ENCODE peak calls at places on chromosomes 7 and 10, in four cellular contexts. F, L, J and W are unnamed samples.

GRCh38 chr10:102815790-102816549 is 21.2 kb downstream of the CYP17A1 start:
- DNase-seq in F (no peak), L (no peak), J (no peak), W (no peak)

GRCh38 chr10:75165684-75166622 is 44.6 kb upstream of the VDAC2 start:
- DNase-seq in F (no peak), L (no peak), J (no peak), W (no peak)

GRCh38 chr10:7264313-7264741 is 146.5 kb downstream of the SFMBT2 start:
- DNase-seq in J (peak; percentile 18), L (no peak), F (no peak), W (no peak)

GRCh38 chr10:92408017-92408361 is 117.0 kb downstream of the MARCHF5 start:
- DNase-seq in J (no peak), L (no peak), F (no peak), W (no peak)

GRCh38 chr7:151244871-151245346 is 3.6 kb downstream of the SMARCD3 start:
- DNase-seq in F (no peak), J (no peak), L (no peak), W (no peak)

GRCh38 chr10:47049056-47049851 is 138.0 kb downstream of the PTPN20 start:
- DNase-seq in F (no peak), L (no peak), J (no peak), W (no peak)

GRCh38 chr7:46871516-46871915 is 710.4 kb downstream of the TNS3 start:
- DNase-seq in J (no peak), F (no peak), L (no peak), W (no peak)

GRCh38 chr10:110553905-110554304 is 13.6 kb upstream of the SMC3 start:
- DNase-seq in F (no peak), J (peak; percentile 93), L (no peak), W (no peak)

GRCh38 chr10:61477469-61477868 is 24.3 kb upstream of the TMEM26 start:
- DNase-seq in J (no peak), L (no peak), F (no peak), W (no peak)

GRCh38 chr10:95788830-95789229 is 32.9 kb downstream of the ENTPD1 start:
- DNase-seq in L (no peak), J (no peak), F (no peak), W (no peak)

GRCh38 chr7:158130023-158130409 is 457.6 kb downstream of the PTPRN2 start:
- DNase-seq in F (no peak), L (no peak), J (no peak), W (no peak)

GRCh38 chr7:142420554-142421362 is 162.9 kb upstream of the PRSS58 start:
- DNase-seq in J (peak; percentile 87), L (peak; percentile 8), F (no peak), W (peak; percentile 76)

GRCh38 chr10:33521062-33521461 is 186.6 kb upstream of the NRP1 start:
- DNase-seq in F (no peak), L (no peak), J (no peak), W (no peak)

GRCh38 chr7:130141161-130141857 is 63.9 kb downstream of the TMEM209 start:
- DNase-seq in L (no peak), F (no peak), J (peak; percentile 96), W (peak; percentile 84)

GRCh38 chr10:113479346-113480080 is 73.3 kb upstream of the HABP2 start:
- DNase-seq in F (no peak), J (peak; percentile 9), L (no peak), W (no peak)

GRCh38 chr7:15848362-15848761 is 161.9 kb upstream of the MEOX2 start:
- DNase-seq in J (peak; percentile 58), F (no peak), L (no peak), W (no peak)

GRCh38 chr7:518630-519428 is 817 bp downstream of the PDGFA start:
- DNase-seq in F (no peak), L (no peak), J (peak; percentile 68), W (peak; percentile 79)

GRCh38 chr10:77360121-77360520 is 277.5 kb downstream of the KCNMA1 start:
- DNase-seq in F (no peak), J (peak; percentile 17), L (no peak), W (no peak)

GRCh38 chr7:70383947-70384475 is 747.9 kb upstream of the GALNT17 start:
- DNase-seq in L (no peak), J (no peak), F (no peak), W (peak; percentile 19)

GRCh38 chr10:133135116-133135465 is 24.9 kb upstream of the KNDC1 start:
- DNase-seq in L (no peak), J (no peak), F (no peak), W (no peak)

GRCh38 chr7:36407636-36408550 is 18.2 kb downstream of the ANLN start:
- DNase-seq in F (no peak), J (no peak), L (no peak), W (no peak)

GRCh38 chr7:23247602-23248335 is 1.2 kb downstream of the GPNMB start:
- DNase-seq in J (peak; percentile 16), L (no peak), F (no peak), W (no peak)

GRCh38 chr7:28293529-28293835 is 112.9 kb upstream of the JAZF1 start:
- DNase-seq in L (peak; percentile 68), F (no peak), J (no peak), W (no peak)

GRCh38 chr7:10412426-10413019 is 561.1 kb upstream of the PHF14 start:
- DNase-seq in F (no peak), J (peak; percentile 35), L (peak; percentile 16), W (peak; percentile 24)

GRCh38 chr10:81696609-81697388 is 178.2 kb upstream of the NRG3 start:
- DNase-seq in F (no peak), J (peak; percentile 69), L (no peak), W (peak; percentile 55)

GRCh38 chr7:128281605-128282380 is 40.7 kb downstream of the LEP start:
- DNase-seq in L (no peak), F (no peak), J (no peak), W (no peak)

GRCh38 chr7:28093617-28094232 is 86.9 kb downstream of the JAZF1 start:
- DNase-seq in F (peak; percentile 58), J (peak; percentile 91), L (peak; percentile 50), W (peak; percentile 90)